ENCODE peak calls at places on chromosome 19, in seven cellular contexts. N is CD4-positive, alpha-beta memory T cell; K is aorta; G is effector memory CD4-positive, alpha-beta T cell; X is neuronal stem cell; P is Peyer's patch; H is PC-3. B is an unnamed sample.

GRCh38 chr19:56619131-56619530 is 23.8 kb upstream of the SMIM17 start:
- DNase-seq in N (no peak), K (no peak), H (no peak), X (no peak), P (no peak), G (no peak), B (no peak)

GRCh38 chr19:19849056-19849455 is 16.6 kb upstream of the ZNF253 start:
- DNase-seq in N (no peak), X (no peak), K (no peak), G (no peak), P (no peak), H (no peak), B (no peak)

GRCh38 chr19:16375157-16375935 is 50.7 kb downstream of the KLF2 start:
- DNase-seq in X (no peak), K (no peak), G (no peak), N (no peak), P (no peak), H (no peak), B (no peak)

GRCh38 chr19:42324655-42325307 is 654 bp upstream of the MEGF8 start:
- DNase-seq in H (no peak), G (no peak), N (no peak), K (no peak), X (no peak), P (peak; percentile 54), B (no peak)

GRCh38 chr19:30367001-30367400 is 5.2 kb upstream of the ZNF536 start:
- DNase-seq in K (no peak), P (no peak), G (no peak), H (no peak), N (no peak), X (no peak), B (no peak)

GRCh38 chr19:49780861-49781260 is 14.1 kb downstream of the AP2A1 start:
- DNase-seq in K (no peak), X (no peak), G (no peak), P (no peak), H (no peak), N (no peak), B (no peak)

GRCh38 chr19:8459520-8460260 is 14.9 kb downstream of the HNRNPM start:
- DNase-seq in X (no peak), H (peak; percentile 84), N (no peak), P (no peak), K (no peak), G (no peak), B (no peak)

GRCh38 chr19:1618157-1619093 is 13.2 kb upstream of the UQCR11 start:
- DNase-seq in P (peak; percentile 75), X (no peak), G (no peak), H (peak; percentile 37), N (no peak), K (no peak), B (no peak)

GRCh38 chr19:8986296-8986695 is 23.9 kb downstream of the MUC16 start:
- DNase-seq in P (no peak), X (no peak), N (no peak), G (no peak), K (peak; percentile 19), H (no peak), B (no peak)

GRCh38 chr19:8204961-8205360 is 4.2 kb upstream of the CERS4 start:
- DNase-seq in G (no peak), N (no peak), K (no peak), X (no peak), H (peak; percentile 53), P (no peak), B (no peak)

GRCh38 chr19:18020212-18021067 is 12.5 kb downstream of the ARRDC2 start:
- DNase-seq in P (peak; percentile 82), G (no peak), K (peak; percentile 98), X (no peak), N (no peak), H (no peak), B (peak; percentile 66)

GRCh38 chr19:55526216-55527196 is 10.4 kb downstream of the SBK2 start:
- DNase-seq in X (no peak), H (peak; percentile 87), G (no peak), N (no peak), K (no peak), P (peak; percentile 61), B (peak; percentile 39)

GRCh38 chr19:1488282-1488601 is 1.9 kb downstream of the PCSK4 start:
- DNase-seq in N (no peak), G (no peak), K (no peak), P (no peak), X (no peak), H (no peak), B (no peak)

GRCh38 chr19:12952488-12953455 is 4.3 kb downstream of the GADD45GIP1 start:
- DNase-seq in N (no peak), H (peak; percentile 60), P (no peak), X (no peak), G (no peak), K (peak; percentile 87), B (no peak)

GRCh38 chr19:18193388-18194207 is 580 bp downstream of the MPV17L2 start:
- DNase-seq in K (no peak), X (no peak), N (no peak), H (peak; percentile 24), G (no peak), P (no peak), B (no peak)

GRCh38 chr19:1050989-1051788 is 11.3 kb downstream of the ABCA7 start:
- DNase-seq in H (no peak), K (peak; percentile 70), N (no peak), P (no peak), G (no peak), X (no peak), B (no peak)

GRCh38 chr19:57008432-57008831 is 111.4 kb upstream of the USP29 start:
- DNase-seq in N (no peak), G (no peak), P (no peak), X (no peak), K (no peak), H (no peak), B (no peak)

GRCh38 chr19:16449330-16449961 is 22.3 kb downstream of the EPS15L1 start:
- DNase-seq in X (no peak), P (no peak), G (no peak), N (peak; percentile 47), H (peak; percentile 6), K (no peak), B (no peak)

DNA sequence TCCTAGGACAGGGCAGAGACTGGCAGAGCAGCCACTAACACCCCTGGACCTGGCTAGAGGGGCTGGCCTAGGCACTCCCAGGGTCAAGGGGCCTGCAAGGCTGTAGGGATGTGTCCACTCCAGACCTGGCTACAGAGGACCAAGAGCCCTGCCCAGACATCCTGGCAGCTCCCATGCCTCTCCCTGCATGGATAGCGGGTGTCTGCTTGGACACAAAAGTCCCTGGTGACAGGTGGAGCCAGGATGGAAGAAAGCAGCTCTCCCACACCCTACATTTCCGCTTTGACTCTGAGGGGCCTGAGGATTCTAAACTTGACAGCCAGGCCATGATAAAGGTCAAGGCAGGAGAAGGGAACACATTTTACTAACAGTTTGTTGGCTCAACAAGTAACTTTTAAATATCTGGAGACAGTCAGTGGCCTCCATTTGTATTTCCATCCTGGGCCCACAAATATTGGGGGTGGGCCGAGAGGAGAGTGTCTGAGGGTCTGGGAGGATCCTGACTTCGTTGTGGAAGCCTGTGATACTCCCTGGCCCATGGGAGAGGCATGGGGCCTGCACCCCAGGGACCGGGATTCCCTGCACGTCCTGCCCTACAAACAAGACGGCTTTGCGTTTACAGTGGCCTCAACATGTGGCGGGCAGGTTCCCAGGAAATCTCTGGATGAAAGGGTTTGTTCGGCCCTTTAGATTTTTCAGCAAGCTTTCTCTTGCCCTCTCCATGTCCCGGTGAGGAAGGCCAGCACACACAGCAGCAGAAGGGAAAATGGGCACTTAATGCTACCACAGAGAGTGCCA is 19.8 kb upstream of the SLC7A9 start:
- DNase-seq in K (no peak), H (no peak), X (no peak), P (no peak), G (no peak), N (no peak), B (no peak)
- H3K36me3 ChIP-seq in K (peaks cover 6% of the 10 kb centered on the region), H (no peaks in the 10 kb centered on the region), X (peaks cover 4% of the 10 kb centered on the region), P (peaks cover 3% of the 10 kb centered on the region), G (no peaks in the 10 kb centered on the region), N (no peaks in the 10 kb centered on the region), B (peaks cover 2% of the 10 kb centered on the region)

DNA sequence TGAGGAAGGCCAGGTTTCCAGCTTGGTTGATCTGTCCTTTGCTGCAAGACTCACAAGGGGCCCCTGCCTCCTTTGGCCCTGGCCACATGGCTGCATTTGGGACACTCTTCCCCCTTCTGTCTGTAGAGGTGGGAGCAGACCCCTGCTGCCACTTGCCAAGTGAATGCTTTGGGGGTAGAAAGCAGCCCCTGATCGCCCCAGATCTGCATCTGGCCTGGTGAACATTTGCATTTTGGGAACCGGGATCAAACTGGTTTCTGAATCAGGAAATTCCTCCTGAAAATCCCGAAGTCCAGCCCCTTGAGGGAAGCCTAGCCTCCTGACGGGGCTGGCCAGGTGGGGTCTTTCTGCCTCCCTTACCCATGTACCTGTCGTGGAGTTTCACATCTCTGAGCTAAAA is 14.9 kb downstream of the DPF1 start:
- DNase-seq in K (no peak), P (no peak), H (no peak), N (no peak), X (no peak), G (no peak), B (no peak)
- H3K4me3 ChIP-seq in K (no peak overlapping the region), P (peak overlapping the region; percentile 28), H (no peak overlapping the region), N (no peak overlapping the region), X (peak overlapping the region; percentile 45), G (no peak overlapping the region), B (no peak overlapping the region)

DNA sequence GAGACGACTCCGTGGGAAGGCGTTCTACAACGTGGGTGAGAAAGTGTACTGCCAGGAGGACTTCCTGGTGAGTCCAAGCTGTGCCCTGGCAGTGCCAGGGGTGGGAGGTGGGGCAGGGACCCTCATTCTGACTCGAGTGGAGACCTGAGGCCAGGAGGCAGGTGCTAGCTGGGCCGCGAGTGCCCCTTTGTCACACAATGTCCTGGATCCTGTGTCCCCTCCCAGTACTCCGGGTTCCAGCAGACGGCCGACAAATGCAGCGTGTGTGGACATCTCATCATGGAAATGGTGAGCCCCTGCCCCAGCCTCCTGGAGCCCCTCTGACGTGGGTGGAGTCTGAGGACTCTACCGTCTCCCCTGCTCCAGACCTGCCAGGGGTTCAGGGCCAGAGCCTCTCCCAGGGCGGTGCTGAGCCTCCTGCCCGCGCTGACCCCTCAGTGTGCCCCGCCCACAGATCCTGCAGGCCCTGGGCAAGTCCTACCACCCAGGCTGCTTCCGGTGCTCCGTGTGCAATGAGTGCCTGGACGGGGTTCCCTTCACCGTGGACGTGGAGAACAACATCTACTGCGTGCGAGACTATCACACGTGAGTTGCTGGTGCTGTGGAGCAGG is 11.6 kb downstream of the WTIP start:
- DNase-seq in N (no peak), G (no peak), P (no peak), K (peak; percentile 74), X (no peak), H (no peak), B (no peak)
- H3K36me3 ChIP-seq in N (no peaks in the 10 kb centered on the region), G (no peaks in the 10 kb centered on the region), P (peaks cover 7% of the 10 kb centered on the region), K (peaks cover 18% of the 10 kb centered on the region), X (peaks cover 47% of the 10 kb centered on the region), H (no peaks in the 10 kb centered on the region), B (no peaks in the 10 kb centered on the region)

GRCh38 chr19:10898633-10899032 is 27.3 kb downstream of the CARM1 start:
- DNase-seq in P (no peak), X (no peak), N (no peak), H (no peak), K (no peak), G (no peak), B (no peak)
- H3K4me3 ChIP-seq in P (no peak overlapping the region), X (no peak overlapping the region), N (no peak overlapping the region), H (peak overlapping the region; percentile 35), K (no peak overlapping the region), G (no peak overlapping the region), B (no peak overlapping the region)

DNA sequence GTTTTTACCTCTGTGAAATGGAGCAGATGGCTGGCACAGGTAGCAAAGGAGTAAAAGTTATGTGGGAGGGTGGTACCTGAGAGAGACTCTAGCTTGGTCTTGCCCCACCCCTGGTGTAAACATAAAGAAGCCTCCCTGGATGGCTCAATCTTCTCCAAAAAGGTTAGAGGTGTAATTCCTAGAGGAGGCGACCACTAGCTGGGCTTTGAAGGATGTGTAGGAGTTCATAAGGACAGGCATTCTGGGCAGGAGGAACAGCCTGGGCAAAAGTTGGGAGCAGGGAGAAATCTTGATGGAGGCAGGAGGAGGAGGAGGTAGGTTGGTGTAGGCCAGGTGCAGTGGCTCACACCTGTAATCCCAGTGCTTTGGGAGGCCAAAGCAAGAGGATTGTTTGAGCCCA is 7.8 kb upstream of the ICAM4 start:
- DNase-seq in K (no peak), H (no peak), X (no peak), N (no peak), G (no peak), P (no peak), B (no peak)
- H3K36me3 ChIP-seq in K (no peaks in the 10 kb centered on the region), H (no peaks in the 10 kb centered on the region), X (no peaks in the 10 kb centered on the region), N (peaks cover 3% of the 10 kb centered on the region), G (peaks cover 15% of the 10 kb centered on the region), P (peaks cover 4% of the 10 kb centered on the region), B (no peaks in the 10 kb centered on the region)